ENCODE peak calls at places on chromosomes 2 and 18, in five cellular contexts. One of them, this sample, is unnamed.

GRCh38 chr2:16546128-16546754 is 119.4 kb downstream of the CYRIA start:
- ATAC-seq in right cardiac atrium: no peak
- ATAC-seq in sciatic nerve: no peak
- ATAC-seq in Right ventricle myocardium superior: peak
- ATAC-seq in left lung: peak
- ATAC-seq in this sample: peak

GRCh38 chr18:51654441-51655326 is 457.2 kb upstream of the MEX3C start:
- ATAC-seq in right cardiac atrium: no peak
- ATAC-seq in Right ventricle myocardium superior: no peak
- ATAC-seq in left lung: no peak
- ATAC-seq in sciatic nerve: no peak
- ATAC-seq in this sample: no peak

GRCh38 chr2:16478817-16479216 is 186.8 kb downstream of the CYRIA start:
- ATAC-seq in left lung: peak
- ATAC-seq in sciatic nerve: no peak
- ATAC-seq in Right ventricle myocardium superior: no peak
- ATAC-seq in right cardiac atrium: no peak
- ATAC-seq in this sample: no peak

GRCh38 chr2:144502356-144502755 is 17.6 kb downstream of the ZEB2 start:
- ATAC-seq in right cardiac atrium: no peak
- ATAC-seq in left lung: peak
- ATAC-seq in sciatic nerve: no peak
- ATAC-seq in Right ventricle myocardium superior: no peak
- ATAC-seq in this sample: no peak

GRCh38 chr2:143553261-143553660 is 424.0 kb downstream of the ARHGAP15 start:
- ATAC-seq in right cardiac atrium: no peak
- ATAC-seq in sciatic nerve: no peak
- ATAC-seq in Right ventricle myocardium superior: no peak
- ATAC-seq in left lung: no peak
- ATAC-seq in this sample: no peak

GRCh38 chr2:152577611-152578010 is 139.7 kb downstream of the PRPF40A start:
- ATAC-seq in right cardiac atrium: no peak
- ATAC-seq in sciatic nerve: no peak
- ATAC-seq in left lung: no peak
- ATAC-seq in Right ventricle myocardium superior: no peak
- ATAC-seq in this sample: no peak

GRCh38 chr2:38246105-38246504 is 131.0 kb downstream of the ATL2 start:
- ATAC-seq in left lung: no peak
- ATAC-seq in sciatic nerve: peak
- ATAC-seq in right cardiac atrium: no peak
- ATAC-seq in Right ventricle myocardium superior: no peak
- ATAC-seq in this sample: no peak

GRCh38 chr2:202716953-202717597 is 82.3 kb downstream of the FAM117B start:
- ATAC-seq in left lung: no peak
- ATAC-seq in Right ventricle myocardium superior: no peak
- ATAC-seq in sciatic nerve: no peak
- ATAC-seq in right cardiac atrium: no peak
- ATAC-seq in this sample: peak

GRCh38 chr2:156465573-156465972 is 29.4 kb downstream of the GPD2 start:
- ATAC-seq in Right ventricle myocardium superior: no peak
- ATAC-seq in right cardiac atrium: no peak
- ATAC-seq in sciatic nerve: no peak
- ATAC-seq in left lung: no peak
- ATAC-seq in this sample: no peak

GRCh38 chr2:19748073-19748375 is 153.8 kb downstream of the TTC32 start:
- ATAC-seq in left lung: peak
- ATAC-seq in Right ventricle myocardium superior: no peak
- ATAC-seq in right cardiac atrium: no peak
- ATAC-seq in sciatic nerve: no peak
- ATAC-seq in this sample: no peak

GRCh38 chr18:46155652-46156051 is 51.5 kb downstream of the HAUS1 start:
- ATAC-seq in Right ventricle myocardium superior: no peak
- ATAC-seq in right cardiac atrium: no peak
- ATAC-seq in sciatic nerve: no peak
- ATAC-seq in left lung: peak
- ATAC-seq in this sample: peak

GRCh38 chr2:226797989-226798421 is 1.6 kb downstream of the IRS1 start:
- ATAC-seq in Right ventricle myocardium superior: no peak
- ATAC-seq in left lung: no peak
- ATAC-seq in sciatic nerve: no peak
- ATAC-seq in right cardiac atrium: no peak
- ATAC-seq in this sample: no peak

GRCh38 chr2:136448435-136448834 is 316.9 kb upstream of the THSD7B start:
- ATAC-seq in Right ventricle myocardium superior: no peak
- ATAC-seq in left lung: no peak
- ATAC-seq in right cardiac atrium: no peak
- ATAC-seq in sciatic nerve: no peak
- ATAC-seq in this sample: no peak

GRCh38 chr2:184053326-184053725 is 545.0 kb upstream of the ZNF804A start:
- ATAC-seq in sciatic nerve: no peak
- ATAC-seq in right cardiac atrium: no peak
- ATAC-seq in left lung: no peak
- ATAC-seq in Right ventricle myocardium superior: no peak
- ATAC-seq in this sample: peak

GRCh38 chr2:1451451-1451850 is 38.2 kb downstream of the TPO start:
- ATAC-seq in Right ventricle myocardium superior: no peak
- ATAC-seq in sciatic nerve: no peak
- ATAC-seq in left lung: no peak
- ATAC-seq in right cardiac atrium: no peak
- ATAC-seq in this sample: no peak

GRCh38 chr2:796151-796955 is 119.1 kb upstream of the TMEM18 start:
- ATAC-seq in right cardiac atrium: no peak
- ATAC-seq in Right ventricle myocardium superior: no peak
- ATAC-seq in sciatic nerve: peak
- ATAC-seq in left lung: no peak
- ATAC-seq in this sample: no peak

GRCh38 chr18:74283646-74284045 is 8.1 kb downstream of the CYB5A start:
- ATAC-seq in right cardiac atrium: no peak
- ATAC-seq in left lung: no peak
- ATAC-seq in sciatic nerve: no peak
- ATAC-seq in Right ventricle myocardium superior: no peak
- ATAC-seq in this sample: no peak

GRCh38 chr2:60796573-60797509 is 40.8 kb downstream of the PAPOLG start:
- ATAC-seq in Right ventricle myocardium superior: peak
- ATAC-seq in sciatic nerve: peak
- ATAC-seq in left lung: peak
- ATAC-seq in right cardiac atrium: peak
- ATAC-seq in this sample: peak

GRCh38 chr2:109209412-109209811 is 80.4 kb downstream of the SH3RF3 start:
- ATAC-seq in sciatic nerve: peak
- ATAC-seq in Right ventricle myocardium superior: peak
- ATAC-seq in right cardiac atrium: peak
- ATAC-seq in left lung: peak
- ATAC-seq in this sample: peak

GRCh38 chr2:178884440-178884839 is 77.2 kb upstream of the TTN start:
- ATAC-seq in right cardiac atrium: no peak
- ATAC-seq in sciatic nerve: no peak
- ATAC-seq in left lung: no peak
- ATAC-seq in Right ventricle myocardium superior: no peak
- ATAC-seq in this sample: no peak

This sample was measured in esophagus mucosa.